ENCODE peak calls at places on chromosomes 13 and 19, in six cellular contexts. G is cardiac fibroblast, N is cardiac muscle cell, Y is A549, S is WTC11, L is colonic mucosa. D is an unnamed sample.

GRCh38 chr19:48735031-48735615 is 5.3 kb downstream of the RASIP1 start:
- DNase-seq in G (no peak), N (peak), Y (peak), S (peak), L (no peak), D (no peak)

GRCh38 chr13:97932006-97932405 is 21.5 kb upstream of the IPO5 start:
- DNase-seq in G (no peak), N (no peak), Y (no peak), S (no peak), L (no peak), D (no peak)

GRCh38 chr13:32530841-32531253 is 7.7 kb downstream of the N4BP2L2 start:
- DNase-seq in G (peak), N (peak), Y (no peak), S (no peak), L (peak), D (peak)

GRCh38 chr19:30431591-30431990 is 59.4 kb downstream of the ZNF536 start:
- DNase-seq in G (no peak), N (no peak), Y (no peak), S (no peak), L (no peak), D (no peak)

GRCh38 chr13:44908266-44908665 is 81.0 kb downstream of the NUFIP1 start:
- DNase-seq in G (no peak), N (no peak), Y (no peak), S (no peak), L (no peak), D (no peak)

GRCh38 chr19:2149980-2150793 is 1.2 kb downstream of the AP3D1 start:
- DNase-seq in G (peak), N (peak), Y (no peak), S (no peak), L (peak), D (no peak)

GRCh38 chr13:28320884-28321574 is 173.9 kb downstream of the FLT1 start:
- DNase-seq in G (no peak), N (no peak), Y (no peak), S (no peak), L (no peak), D (no peak)

GRCh38 chr19:55149078-55150003 is at the start of gene TNNT1:
- DNase-seq in G (no peak), N (no peak), Y (peak), S (peak), L (no peak), D (peak)

GRCh38 chr13:104015646-104016396 is 949.6 kb upstream of the SLC10A2 start:
- DNase-seq in G (peak), N (peak), Y (no peak), S (no peak), L (no peak), D (no peak)

GRCh38 chr13:37769545-37769944 is 100.0 kb downstream of the TRPC4 start:
- DNase-seq in G (no peak), N (no peak), Y (no peak), S (no peak), L (no peak), D (no peak)

GRCh38 chr13:37769078-37769477 is 100.5 kb downstream of the TRPC4 start:
- DNase-seq in G (peak), N (no peak), Y (no peak), S (no peak), L (no peak), D (no peak)
- TF ChIP-seq CTCF in G (peak), N (peak), Y (no peak), S (no peak), L (no peak), D (peak)

GRCh38 chr19:51564791-51565190 is 6.3 kb upstream of the ZNF175 start:
- DNase-seq in G (no peak), N (no peak), Y (no peak), S (peak), L (no peak), D (no peak)
- TF ChIP-seq CTCF in G (no peak), N (no peak), Y (no peak), S (no peak), L (no peak), D (no peak)

GRCh38 chr19:46431824-46432223 is 3.1 kb upstream of the PNMA8C start:
- DNase-seq in G (no peak), N (no peak), Y (peak), S (peak), L (no peak), D (no peak)
- TF ChIP-seq CTCF in G (no peak), N (peak), Y (no peak), S (peak), L (no peak), D (no peak)

DNA sequence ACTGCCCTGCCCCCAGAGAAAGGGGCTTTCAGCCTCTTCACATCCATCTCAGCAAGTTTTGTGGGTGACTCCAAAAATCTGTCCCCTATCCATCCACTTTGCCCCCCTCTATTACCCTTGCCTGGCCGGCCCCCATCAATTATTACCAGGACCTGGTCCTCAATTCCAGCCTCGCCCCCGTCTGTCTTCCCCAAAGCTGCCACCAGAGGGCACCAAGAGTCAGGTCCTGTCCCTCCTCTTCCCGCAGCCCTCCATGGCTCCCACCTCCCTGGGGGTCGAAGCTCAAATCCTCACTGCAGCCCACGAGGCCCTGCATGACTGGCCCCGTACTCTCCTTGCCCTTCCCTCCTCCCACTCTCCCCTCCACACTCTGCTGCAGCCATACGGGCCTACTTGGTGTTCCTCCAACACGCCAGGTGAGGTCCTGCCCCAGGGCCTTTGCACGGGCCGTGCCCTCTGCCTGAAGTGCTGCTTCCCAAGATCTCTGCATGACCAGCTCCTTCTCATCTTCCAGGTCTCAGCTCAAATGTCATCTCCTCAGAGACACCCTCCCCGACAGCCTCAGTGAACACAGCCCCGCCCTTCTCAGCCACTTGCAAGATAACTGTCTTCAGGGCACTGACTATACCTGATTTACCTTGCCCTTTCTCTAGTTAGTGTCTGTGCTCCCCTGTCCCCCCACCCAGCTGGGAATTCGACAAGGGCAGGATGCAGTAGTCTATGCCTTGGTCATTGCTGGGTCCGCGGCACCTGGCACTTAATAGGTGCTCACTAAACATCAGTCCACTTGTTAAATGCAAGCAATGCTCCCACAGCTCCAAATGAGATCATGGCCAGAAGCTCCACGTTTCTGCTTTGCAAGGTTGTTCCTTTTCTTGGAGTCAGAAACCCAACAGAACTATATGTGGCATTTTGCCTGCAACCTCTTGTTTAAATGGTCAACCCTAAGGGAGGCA is 16.8 kb upstream of the SEMA6B start:
- DNase-seq in G (peak), N (peak), Y (peak), S (peak), L (peak), D (peak)
- TF ChIP-seq CTCF in G (peak), N (peak), Y (peak), S (peak), L (peak), D (peak)